ENCODE peak calls at places on chromosomes 13 and 19, in ten cellular contexts. Q is heart left ventricle; M is naive thymus-derived CD4-positive, alpha-beta T cell; S is CD8-positive, alpha-beta T cell; T is left lung; E is mammary epithelial cell; I is mesenchymal stem cell; K is tibial nerve; F is cardiac muscle cell; O is neuronal stem cell. C is an unnamed sample.

GRCh38 chr19:49161987-49162386 is 4.4 kb downstream of the TRPM4 start:
- DNase-seq in Q (no peak), K (no peak), I (no peak), M (no peak), S (no peak), E (peak), T (no peak), F (no peak), O (no peak), C (peak)

GRCh38 chr13:108944760-108945159 is 315.3 kb downstream of the MYO16 start:
- DNase-seq in K (no peak), M (no peak), I (peak), F (no peak), Q (no peak), E (peak), O (no peak), S (no peak), T (no peak), C (no peak)

GRCh38 chr19:37977992-37978391 is 71.0 kb downstream of the SIPA1L3 start:
- DNase-seq in Q (no peak), I (peak), E (peak), T (no peak), O (no peak), F (no peak), M (no peak), K (no peak), S (no peak), C (no peak)

GRCh38 chr13:31433756-31434155 is 234.0 kb downstream of the B3GLCT start:
- DNase-seq in O (no peak), S (no peak), E (no peak), T (no peak), F (no peak), Q (no peak), I (no peak), M (no peak), K (no peak), C (no peak)

GRCh38 chr13:104954210-104954609 is 1581.3 kb downstream of the EFNB2 start:
- DNase-seq in M (no peak), I (peak), T (no peak), O (no peak), F (no peak), S (no peak), Q (no peak), K (no peak), E (no peak), C (no peak)

GRCh38 chr19:43777163-43777700 is 3.5 kb downstream of the KCNN4 start:
- DNase-seq in Q (no peak), K (no peak), I (peak), S (no peak), F (no peak), O (no peak), E (peak), T (no peak), M (peak), C (no peak)

GRCh38 chr13:63190219-63190618 is 1774.6 kb upstream of the PCDH20 start:
- DNase-seq in Q (no peak), K (no peak), E (no peak), O (no peak), I (peak), T (no peak), F (no peak), M (no peak), S (no peak), C (no peak)

GRCh38 chr13:110642291-110642981 is 27.1 kb downstream of the NAXD start:
- DNase-seq in M (no peak), I (no peak), F (no peak), Q (no peak), T (peak), O (no peak), E (no peak), S (no peak), K (no peak), C (no peak)

GRCh38 chr13:38202730-38203129 is 146.9 kb upstream of the UFM1 start:
- DNase-seq in F (no peak), S (no peak), I (peak), O (no peak), T (no peak), K (no peak), Q (no peak), E (peak), M (no peak), C (no peak)

GRCh38 chr13:31627097-31627496 is 112.2 kb upstream of the RXFP2 start:
- DNase-seq in M (no peak), I (no peak), S (no peak), E (peak), T (no peak), K (no peak), O (no peak), F (no peak), Q (no peak), C (no peak)

GRCh38 chr13:87052731-87053130 is 618.4 kb upstream of the SLITRK5 start:
- DNase-seq in M (no peak), E (peak), F (no peak), O (no peak), K (no peak), I (no peak), Q (no peak), S (no peak), T (no peak), C (no peak)

GRCh38 chr19:15426485-15427349 is 7.9 kb upstream of the AKAP8L start:
- DNase-seq in M (no peak), F (no peak), E (no peak), I (no peak), S (no peak), O (no peak), K (no peak), Q (peak), T (no peak), C (no peak)

GRCh38 chr13:51643882-51644281 is 59.6 kb downstream of the WDFY2 start:
- DNase-seq in O (no peak), K (no peak), T (no peak), S (no peak), Q (no peak), I (peak), M (no peak), F (no peak), E (peak), C (no peak)

GRCh38 chr19:771332-771785 is 20.4 kb downstream of the MISP start:
- DNase-seq in E (peak), K (no peak), F (peak), T (no peak), M (no peak), Q (no peak), O (no peak), I (peak), S (no peak), C (no peak)

GRCh38 chr19:2055871-2056809 is 5.1 kb upstream of the MKNK2 start:
- DNase-seq in O (no peak), I (peak), F (no peak), K (peak), S (no peak), T (peak), E (no peak), Q (peak), M (no peak), C (peak)

GRCh38 chr19:13823256-13823655 is 28.0 kb downstream of the ZSWIM4 start:
- DNase-seq in Q (peak), O (no peak), S (no peak), E (no peak), K (no peak), T (no peak), F (no peak), M (no peak), I (peak), C (no peak)

GRCh38 chr19:55491546-55492360 is 3.5 kb downstream of the SSC5D start:
- DNase-seq in S (no peak), F (no peak), I (no peak), K (no peak), T (peak), M (no peak), E (no peak), Q (peak), O (no peak), C (no peak)

GRCh38 chr13:66952507-66952906 is 277.6 kb downstream of the PCDH9 start:
- DNase-seq in E (no peak), K (no peak), F (no peak), T (no peak), I (no peak), M (no peak), S (no peak), Q (no peak), O (no peak), C (no peak)

GRCh38 chr13:111204438-111205177 is 89.5 kb downstream of the ARHGEF7 start:
- DNase-seq in S (no peak), E (peak), I (peak), M (no peak), F (no peak), T (no peak), Q (peak), K (peak), O (no peak), C (no peak)

GRCh38 chr13:31891472-31891871 is 140.1 kb upstream of the FRY start:
- DNase-seq in S (no peak), T (no peak), F (peak), Q (no peak), E (no peak), K (no peak), M (no peak), I (no peak), O (no peak), C (no peak)

GRCh38 chr13:66972659-66973058 is 257.5 kb downstream of the PCDH9 start:
- DNase-seq in M (no peak), F (no peak), T (no peak), O (no peak), E (no peak), I (no peak), Q (no peak), K (no peak), S (no peak), C (no peak)

GRCh38 chr19:54248016-54248601 is 5.5 kb upstream of the LILRA6 start:
- DNase-seq in I (no peak), T (no peak), Q (peak), F (no peak), M (no peak), O (no peak), S (no peak), K (peak), E (no peak), C (no peak)

GRCh38 chr13:98324105-98324504 is 147.0 kb upstream of the RNF113B start:
- DNase-seq in E (no peak), Q (no peak), I (no peak), T (no peak), K (peak), S (no peak), M (no peak), F (no peak), O (no peak), C (no peak)

GRCh38 chr13:23701646-23702045 is 131.4 kb downstream of the TNFRSF19 start:
- DNase-seq in I (peak), M (no peak), O (no peak), T (peak), S (no peak), E (no peak), Q (peak), F (no peak), K (peak), C (no peak)

GRCh38 chr13:67632590-67632989 is 402.5 kb upstream of the PCDH9 start:
- DNase-seq in K (no peak), E (no peak), I (peak), S (no peak), Q (no peak), O (no peak), F (no peak), T (no peak), M (no peak), C (no peak)

GRCh38 chr19:4831351-4832340 is at the start of gene TICAM1:
- DNase-seq in M (peak), I (peak), S (peak), K (peak), F (peak), E (peak), T (peak), O (no peak), Q (peak), C (peak)

GRCh38 chr19:1259206-1259872 is 9.8 kb upstream of the CIRBP start:
- DNase-seq in I (peak), K (no peak), M (peak), E (no peak), S (peak), F (no peak), O (no peak), Q (peak), T (peak), C (peak)

GRCh38 chr19:54114340-54114826 is 1.1 kb downstream of the TFPT start:
- DNase-seq in F (no peak), I (no peak), M (peak), K (no peak), T (peak), Q (no peak), S (no peak), O (no peak), E (no peak), C (peak)

GRCh38 chr13:112938680-112939079 is 30.3 kb upstream of the MCF2L start:
- DNase-seq in F (no peak), M (no peak), S (no peak), Q (no peak), E (no peak), T (no peak), O (no peak), I (no peak), K (no peak), C (no peak)

GRCh38 chr13:91158015-91158390 is 189.5 kb upstream of the MIR17HG start:
- DNase-seq in Q (no peak), E (no peak), T (no peak), K (no peak), M (no peak), I (no peak), S (no peak), F (no peak), O (no peak), C (no peak)

GRCh38 chr19:33758541-33759013 is 38.1 kb upstream of the KCTD15 start:
- DNase-seq in M (no peak), O (no peak), T (no peak), F (peak), K (no peak), Q (no peak), E (peak), I (no peak), S (no peak), C (no peak)

GRCh38 chr19:532578-533484 is 1.3 kb downstream of the CDC34 start:
- DNase-seq in O (no peak), Q (peak), K (peak), T (no peak), I (peak), E (peak), F (peak), S (no peak), M (peak), C (peak)

GRCh38 chr19:782195-783043 is 14.8 kb upstream of the PTBP1 start:
- DNase-seq in T (no peak), S (no peak), Q (no peak), O (peak), F (peak), M (no peak), E (no peak), I (peak), K (no peak), C (peak)

GRCh38 chr13:44734204-44734707 is 158.1 kb upstream of the TSC22D1 start:
- DNase-seq in O (no peak), F (no peak), M (no peak), S (no peak), K (no peak), T (peak), I (no peak), E (peak), Q (peak), C (no peak)

GRCh38 chr19:16376241-16376640 is 51.6 kb downstream of the KLF2 start:
- DNase-seq in K (no peak), T (no peak), S (no peak), O (no peak), I (no peak), M (no peak), Q (peak), F (no peak), E (no peak), C (no peak)

GRCh38 chr13:26046639-26047038 is 5.2 kb downstream of the SHISA2 start:
- DNase-seq in I (no peak), K (no peak), T (no peak), O (no peak), F (no peak), Q (no peak), S (no peak), E (no peak), M (no peak), C (no peak)

GRCh38 chr13:26051231-26052135 is at the start of gene SHISA2:
- DNase-seq in F (peak), I (peak), S (no peak), K (no peak), Q (peak), E (peak), O (peak), M (peak), T (peak), C (peak)

GRCh38 chr13:26050568-26051230 is 1.1 kb downstream of the SHISA2 start:
- DNase-seq in K (no peak), E (peak), S (no peak), O (peak), F (peak), Q (peak), I (peak), T (peak), M (peak), C (no peak)

GRCh38 chr13:26047040-26047439 is 4.8 kb downstream of the SHISA2 start:
- DNase-seq in F (no peak), M (no peak), E (no peak), Q (no peak), O (no peak), S (no peak), T (no peak), I (no peak), K (no peak), C (no peak)

GRCh38 chr13:26048745-26049144 is 3.1 kb downstream of the SHISA2 start:
- DNase-seq in S (no peak), O (no peak), I (no peak), M (no peak), E (no peak), F (no peak), T (no peak), K (no peak), Q (no peak), C (no peak)
- H3K4me3 ChIP-seq in S (no peak), O (peak), I (peak), M (no peak), E (no peak), F (peak), T (peak), K (peak), Q (no peak), C (no peak)

GRCh38 chr19:40590464-40591265 is 10.5 kb upstream of the LTBP4 start:
- DNase-seq in K (no peak), E (no peak), T (no peak), F (no peak), O (no peak), Q (no peak), S (no peak), M (no peak), I (no peak), C (no peak)
- H3K27ac ChIP-seq in K (no peak), E (no peak), T (no peak), F (no peak), O (no peak), Q (no peak), S (no peak), M (no peak), I (no peak), C (no peak)

DNA sequence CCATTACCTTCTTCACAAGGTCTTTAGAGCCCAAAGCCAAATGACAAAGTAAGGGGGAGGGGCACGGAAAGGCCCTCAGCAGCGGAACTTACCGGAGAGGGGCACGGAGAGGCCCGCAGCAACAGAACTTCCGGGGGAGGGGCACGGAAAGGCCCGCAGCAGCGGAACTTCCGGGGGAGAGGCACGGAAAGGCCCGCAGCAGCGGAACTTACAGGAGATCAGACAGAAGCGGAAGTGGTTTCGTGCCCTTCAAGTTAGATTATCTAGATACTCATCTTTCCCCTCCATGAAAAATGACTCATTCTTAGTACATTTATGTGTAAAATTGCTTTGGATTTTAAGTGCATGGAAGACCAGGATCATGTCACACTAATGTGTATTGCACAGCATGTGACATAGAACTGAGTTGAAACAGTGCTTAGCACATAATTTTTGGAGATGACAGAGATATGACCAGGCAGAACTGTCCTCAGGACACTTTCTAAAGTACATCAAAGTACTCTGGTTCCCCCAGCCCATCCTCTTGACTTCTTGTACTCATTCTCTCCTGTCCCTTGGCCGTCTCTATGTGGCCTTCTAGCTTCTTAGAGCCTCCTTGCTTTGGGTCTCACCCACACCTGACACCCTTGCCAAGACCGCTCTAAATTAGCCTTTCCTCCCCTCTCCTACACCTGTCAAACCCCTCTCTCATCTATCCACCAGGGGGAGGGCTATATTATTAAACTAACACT is 25.7 kb upstream of the TPTE2 start:
- DNase-seq in T (peak), E (no peak), I (no peak), K (no peak), O (no peak), F (no peak), Q (peak), S (peak), M (peak), C (peak)
- H3K4me3 ChIP-seq in T (peak), E (no peak), I (no peak), K (no peak), O (no peak), F (no peak), Q (no peak), S (peak), M (peak), C (no peak)

GRCh38 chr19:10518444-10519361 is 1.5 kb upstream of the S1PR5 start:
- DNase-seq in I (no peak), F (no peak), K (no peak), Q (no peak), T (no peak), M (no peak), E (no peak), O (no peak), S (no peak), C (no peak)

GRCh38 chr19:10517760-10518443 is 655 bp upstream of the S1PR5 start:
- DNase-seq in E (no peak), K (no peak), Q (no peak), F (no peak), M (no peak), T (no peak), S (no peak), O (no peak), I (peak), C (no peak)

GRCh38 chr19:10517361-10517759 is at the start of gene S1PR5:
- DNase-seq in Q (no peak), E (no peak), O (no peak), S (no peak), T (peak), I (peak), K (no peak), M (no peak), F (peak), C (no peak)

GRCh38 chr19:10516064-10516385 is 1.2 kb downstream of the S1PR5 start:
- DNase-seq in E (no peak), O (no peak), S (no peak), Q (no peak), T (no peak), K (no peak), I (no peak), F (no peak), M (no peak), C (no peak)

GRCh38 chr19:10516671-10517286 is 468 bp downstream of the S1PR5 start:
- DNase-seq in S (no peak), M (no peak), F (no peak), K (no peak), I (peak), E (peak), T (no peak), O (no peak), Q (no peak), C (no peak)
- H3K27ac ChIP-seq in S (peak), M (no peak), F (no peak), K (no peak), I (no peak), E (peak), T (no peak), O (no peak), Q (no peak), C (no peak)

GRCh38 chr13:50326746-50327145 is 311.5 kb downstream of the KCNRG start:
- DNase-seq in M (no peak), F (no peak), K (no peak), Q (no peak), I (no peak), T (no peak), E (no peak), O (no peak), S (no peak), C (no peak)
- H3K4me3 ChIP-seq in M (no peak), F (no peak), K (no peak), Q (no peak), I (no peak), T (no peak), E (no peak), O (no peak), S (no peak), C (no peak)

GRCh38 chr19:29680447-29680846 is 15.2 kb downstream of the PLEKHF1 start:
- DNase-seq in I (no peak), T (peak), F (no peak), S (peak), M (peak), O (no peak), E (no peak), Q (no peak), K (no peak), C (peak)

GRCh38 chr19:29682236-29682895 is 17.1 kb downstream of the PLEKHF1 start:
- DNase-seq in Q (peak), T (peak), S (no peak), K (no peak), E (no peak), O (no peak), I (no peak), F (no peak), M (no peak), C (no peak)

GRCh38 chr19:29679598-29680210 is 14.4 kb downstream of the PLEKHF1 start:
- DNase-seq in F (no peak), E (no peak), T (peak), Q (no peak), M (no peak), S (no peak), I (no peak), O (no peak), K (no peak), C (no peak)

GRCh38 chr19:29681422-29682235 is 16.4 kb downstream of the PLEKHF1 start:
- DNase-seq in F (no peak), I (no peak), O (no peak), K (peak), E (no peak), T (peak), Q (peak), S (no peak), M (no peak), C (no peak)

GRCh38 chr19:29680937-29681336 is 15.7 kb downstream of the PLEKHF1 start:
- DNase-seq in T (no peak), M (no peak), E (no peak), S (no peak), Q (no peak), F (no peak), I (no peak), O (no peak), K (no peak), C (no peak)
- H3K27ac ChIP-seq in T (peak), M (peak), E (no peak), S (peak), Q (peak), F (no peak), I (no peak), O (no peak), K (peak), C (no peak)

C was measured in small intestine.